ENCODE peak calls at places on chromosomes 13 and 19, in six cellular contexts. B, Z, Q, O, U and T are unnamed samples.

GRCh38 chr13:80469841-80470378 is 129.0 kb upstream of the SPRY2 start:
- DNase-seq in B (no peak), Z (no peak), Q (peak), O (no peak), U (peak), T (no peak)

GRCh38 chr19:19719798-19720197 is 13.1 kb downstream of the ZNF14 start:
- DNase-seq in B (no peak), Z (no peak), Q (no peak), O (no peak), U (no peak), T (no peak)

GRCh38 chr13:39051157-39051556 is 12.9 kb downstream of the NHLRC3 start:
- DNase-seq in B (peak), Z (no peak), Q (no peak), O (peak), U (peak), T (no peak)

GRCh38 chr13:104837756-104838155 is 1697.7 kb downstream of the EFNB2 start:
- DNase-seq in B (no peak), Z (no peak), Q (no peak), O (no peak), U (no peak), T (no peak)

GRCh38 chr13:72920097-72920496 is 138.2 kb downstream of the PIBF1 start:
- DNase-seq in B (no peak), Z (no peak), Q (no peak), O (no peak), U (no peak), T (no peak)

GRCh38 chr19:6772028-6772865 is at the start of gene VAV1:
- DNase-seq in B (peak), Z (peak), Q (peak), O (no peak), U (no peak), T (peak)

GRCh38 chr13:78750735-78751134 is 91.8 kb upstream of the OBI1 start:
- DNase-seq in B (no peak), Z (no peak), Q (no peak), O (no peak), U (no peak), T (no peak)

GRCh38 chr19:45499196-45500180 is 1.2 kb downstream of the PPM1N start:
- DNase-seq in B (peak), Z (peak), Q (no peak), O (no peak), U (peak), T (peak)

GRCh38 chr13:31860002-31860401 is 120.7 kb downstream of the RXFP2 start:
- DNase-seq in B (no peak), Z (no peak), Q (no peak), O (no peak), U (no peak), T (no peak)

GRCh38 chr19:14096272-14096992 is 5.9 kb upstream of the SAMD1 start:
- DNase-seq in B (no peak), Z (no peak), Q (no peak), O (no peak), U (no peak), T (no peak)

GRCh38 chr19:38425810-38426466 is at the start of gene RASGRP4:
- DNase-seq in B (peak), Z (peak), Q (peak), O (no peak), U (no peak), T (peak)

GRCh38 chr13:109231853-109232252 is 554.5 kb downstream of the IRS2 start:
- DNase-seq in B (no peak), Z (no peak), Q (no peak), O (no peak), U (peak), T (no peak)

GRCh38 chr13:35500071-35500595 is 23.6 kb upstream of the MAB21L1 start:
- DNase-seq in B (no peak), Z (no peak), Q (no peak), O (no peak), U (no peak), T (no peak)

GRCh38 chr19:13917888-13918406 is 11.9 kb downstream of the CC2D1A start:
- DNase-seq in B (no peak), Z (no peak), Q (no peak), O (no peak), U (no peak), T (no peak)

GRCh38 chr13:100916943-100917342 is 242.3 kb upstream of the TMTC4 start:
- DNase-seq in B (no peak), Z (no peak), Q (no peak), O (no peak), U (no peak), T (peak)

GRCh38 chr13:61884830-61885229 is 469.2 kb upstream of the PCDH20 start:
- DNase-seq in B (no peak), Z (no peak), Q (no peak), O (no peak), U (no peak), T (no peak)

GRCh38 chr13:109611912-109612691 is 174.3 kb downstream of the IRS2 start:
- DNase-seq in B (no peak), Z (no peak), Q (no peak), O (no peak), U (no peak), T (no peak)

GRCh38 chr13:66375756-66376155 is 854.4 kb downstream of the PCDH9 start:
- DNase-seq in B (no peak), Z (no peak), Q (no peak), O (no peak), U (peak), T (no peak)

GRCh38 chr13:92649140-92649813 is 577.3 kb upstream of the GPC6 start:
- DNase-seq in B (no peak), Z (no peak), Q (no peak), O (no peak), U (no peak), T (no peak)

GRCh38 chr19:43905897-43906296 is 29.2 kb downstream of the ZNF45 start:
- DNase-seq in B (no peak), Z (no peak), Q (no peak), O (no peak), U (no peak), T (no peak)

GRCh38 chr13:24220086-24220703 is 59.7 kb downstream of the SPATA13 start:
- DNase-seq in B (peak), Z (peak), Q (no peak), O (peak), U (peak), T (peak)

GRCh38 chr13:114285166-114285808 is 3.9 kb downstream of the UPF3A start:
- DNase-seq in B (no peak), Z (no peak), Q (no peak), O (no peak), U (no peak), T (no peak)

GRCh38 chr19:28414748-28415147 is 798.2 kb downstream of the UQCRFS1 start:
- DNase-seq in B (no peak), Z (no peak), Q (no peak), O (no peak), U (no peak), T (no peak)

GRCh38 chr19:41551711-41552110 is 24.3 kb upstream of the CEACAM21 start:
- DNase-seq in B (no peak), Z (no peak), Q (no peak), O (no peak), U (no peak), T (no peak)

GRCh38 chr19:19485161-19485997 is 30.0 kb downstream of the TSSK6 start:
- DNase-seq in B (no peak), Z (peak), Q (no peak), O (no peak), U (peak), T (no peak)

GRCh38 chr19:7550987-7551761 is 15.7 kb downstream of the PNPLA6 start:
- DNase-seq in B (peak), Z (no peak), Q (peak), O (peak), U (peak), T (peak)

GRCh38 chr13:40445557-40445990 is 220.9 kb downstream of the FOXO1 start:
- DNase-seq in B (peak), Z (peak), Q (peak), O (no peak), U (no peak), T (peak)

GRCh38 chr19:56933014-56933705 is 92.6 kb upstream of the PEG3 start:
- DNase-seq in B (no peak), Z (no peak), Q (no peak), O (no peak), U (no peak), T (no peak)

GRCh38 chr13:39565036-39565949 is 37.7 kb downstream of the LHFPL6 start:
- DNase-seq in B (no peak), Z (no peak), Q (no peak), O (peak), U (peak), T (no peak)

GRCh38 chr13:87677334-87678234 is 6.4 kb downstream of the SLITRK5 start:
- DNase-seq in B (peak), Z (no peak), Q (no peak), O (no peak), U (no peak), T (peak)

GRCh38 chr19:55449469-55449868 is 6.4 kb upstream of the SHISA7 start:
- DNase-seq in B (no peak), Z (no peak), Q (no peak), O (no peak), U (no peak), T (no peak)

GRCh38 chr19:4256563-4256962 is 9.7 kb downstream of the YJU2 start:
- DNase-seq in B (no peak), Z (no peak), Q (no peak), O (no peak), U (no peak), T (no peak)

GRCh38 chr19:46480409-46480808 is 9.0 kb upstream of the PNMA8A start:
- DNase-seq in B (no peak), Z (no peak), Q (no peak), O (no peak), U (peak), T (no peak)

GRCh38 chr19:11196406-11197287 is 698 bp downstream of the KANK2 start:
- DNase-seq in B (peak), Z (no peak), Q (no peak), O (no peak), U (peak), T (peak)

GRCh38 chr19:11198769-11199469 is 1.6 kb upstream of the KANK2 start:
- DNase-seq in B (no peak), Z (no peak), Q (no peak), O (no peak), U (peak), T (no peak)

GRCh38 chr19:11195681-11196080 is 1.7 kb downstream of the KANK2 start:
- DNase-seq in B (no peak), Z (no peak), Q (no peak), O (no peak), U (no peak), T (no peak)

GRCh38 chr19:11198175-11198534 is 810 bp upstream of the KANK2 start:
- DNase-seq in B (no peak), Z (no peak), Q (no peak), O (no peak), U (no peak), T (no peak)

GRCh38 chr19:11197291-11198174 is at the start of gene KANK2:
- DNase-seq in B (peak), Z (peak), Q (peak), O (peak), U (peak), T (peak)
- TF ChIP-seq CTCF in B (peak), Z (no peak), Q (no peak), O (no peak), U (no peak), T (peak)

GRCh38 chr13:90968510-90968909 is 379.0 kb upstream of the MIR17HG start:
- DNase-seq in B (peak), Z (no peak), Q (no peak), O (peak), U (no peak), T (peak)
- TF ChIP-seq CTCF in B (no peak), Z (no peak), Q (peak), O (no peak), U (no peak), T (peak)

GRCh38 chr19:1377965-1378785 is 5.5 kb upstream of the NDUFS7 start:
- DNase-seq in B (no peak), Z (no peak), Q (no peak), O (no peak), U (no peak), T (no peak)
- TF ChIP-seq CTCF in B (no peak), Z (no peak), Q (no peak), O (no peak), U (no peak), T (no peak)

GRCh38 chr19:29923653-29924052 is 18.4 kb upstream of the URI1 start:
- DNase-seq in B (no peak), Z (no peak), Q (no peak), O (no peak), U (no peak), T (no peak)
- TF ChIP-seq CTCF in B (no peak), Z (no peak), Q (no peak), O (no peak), U (no peak), T (peak)